ENCODE peak calls at places on chromosomes 6 and 20, in seven cellular contexts. One of them, this sample, is unnamed.

GRCh38 chr20:62052336-62052841 is 13.3 kb downstream of the TAF4 start:
- DNase-seq in stomach: no peak
- DNase-seq in neural progenitor cell: no peak
- DNase-seq in heart left ventricle: no peak
- DNase-seq in RWPE2: peak
- DNase-seq in epithelial cell of esophagus: no peak
- DNase-seq in B cell: no peak
- DNase-seq in this sample: no peak

GRCh38 chr20:45833030-45833882 is at the start of gene SNX21:
- DNase-seq in heart left ventricle: peak
- DNase-seq in neural progenitor cell: peak
- DNase-seq in stomach: peak
- DNase-seq in epithelial cell of esophagus: peak
- DNase-seq in RWPE2: peak
- DNase-seq in B cell: no peak
- DNase-seq in this sample: peak

GRCh38 chr20:49505518-49505917 is 23.1 kb upstream of the KCNB1 start:
- DNase-seq in stomach: no peak
- DNase-seq in epithelial cell of esophagus: no peak
- DNase-seq in neural progenitor cell: peak
- DNase-seq in RWPE2: peak
- DNase-seq in heart left ventricle: peak
- DNase-seq in B cell: no peak
- DNase-seq in this sample: peak

GRCh38 chr6:81752969-81753708 is 658 bp upstream of the TENT5A start:
- DNase-seq in epithelial cell of esophagus: peak
- DNase-seq in B cell: peak
- DNase-seq in heart left ventricle: peak
- DNase-seq in neural progenitor cell: peak
- DNase-seq in stomach: peak
- DNase-seq in RWPE2: peak
- DNase-seq in this sample: peak

GRCh38 chr20:54284928-54285704 is 77.2 kb downstream of the PFDN4 start:
- DNase-seq in stomach: no peak
- DNase-seq in RWPE2: no peak
- DNase-seq in heart left ventricle: no peak
- DNase-seq in B cell: no peak
- DNase-seq in epithelial cell of esophagus: peak
- DNase-seq in neural progenitor cell: no peak
- DNase-seq in this sample: no peak

GRCh38 chr6:5851261-5851757 is 155.4 kb downstream of the NRN1 start:
- DNase-seq in RWPE2: no peak
- DNase-seq in neural progenitor cell: peak
- DNase-seq in B cell: no peak
- DNase-seq in epithelial cell of esophagus: peak
- DNase-seq in stomach: peak
- DNase-seq in heart left ventricle: peak
- DNase-seq in this sample: no peak

GRCh38 chr6:82247634-82248232 is at the start of gene IBTK:
- DNase-seq in RWPE2: peak
- DNase-seq in stomach: peak
- DNase-seq in B cell: peak
- DNase-seq in heart left ventricle: peak
- DNase-seq in neural progenitor cell: peak
- DNase-seq in epithelial cell of esophagus: peak
- DNase-seq in this sample: peak

GRCh38 chr6:24910850-24911712 is 24.7 kb downstream of the RIPOR2 start:
- DNase-seq in neural progenitor cell: peak
- DNase-seq in RWPE2: no peak
- DNase-seq in heart left ventricle: peak
- DNase-seq in B cell: peak
- DNase-seq in epithelial cell of esophagus: peak
- DNase-seq in stomach: peak
- DNase-seq in this sample: peak

GRCh38 chr6:40395066-40395697 is 192.0 kb downstream of the LRFN2 start:
- DNase-seq in B cell: peak
- DNase-seq in RWPE2: no peak
- DNase-seq in epithelial cell of esophagus: peak
- DNase-seq in neural progenitor cell: no peak
- DNase-seq in stomach: peak
- DNase-seq in heart left ventricle: no peak
- DNase-seq in this sample: no peak

GRCh38 chr6:112370946-112371345 is 23.8 kb downstream of the RFPL4B start:
- DNase-seq in epithelial cell of esophagus: no peak
- DNase-seq in stomach: no peak
- DNase-seq in neural progenitor cell: no peak
- DNase-seq in B cell: no peak
- DNase-seq in heart left ventricle: no peak
- DNase-seq in RWPE2: no peak
- DNase-seq in this sample: no peak

GRCh38 chr6:113756290-113756665 is 100.9 kb upstream of the MARCKS start:
- DNase-seq in epithelial cell of esophagus: peak
- DNase-seq in neural progenitor cell: no peak
- DNase-seq in B cell: no peak
- DNase-seq in stomach: no peak
- DNase-seq in heart left ventricle: no peak
- DNase-seq in RWPE2: no peak
- DNase-seq in this sample: no peak

GRCh38 chr20:64254156-64254555 is 1.4 kb upstream of the PCMTD2 start:
- DNase-seq in RWPE2: no peak
- DNase-seq in epithelial cell of esophagus: no peak
- DNase-seq in heart left ventricle: no peak
- DNase-seq in B cell: no peak
- DNase-seq in neural progenitor cell: no peak
- DNase-seq in stomach: no peak
- DNase-seq in this sample: no peak

GRCh38 chr6:150142657-150143501 is at the start of gene PPP1R14C:
- DNase-seq in neural progenitor cell: peak
- DNase-seq in stomach: no peak
- DNase-seq in heart left ventricle: peak
- DNase-seq in RWPE2: peak
- DNase-seq in epithelial cell of esophagus: peak
- DNase-seq in B cell: no peak
- DNase-seq in this sample: no peak

GRCh38 chr6:121849477-121849876 is 414.0 kb downstream of the GJA1 start:
- DNase-seq in RWPE2: no peak
- DNase-seq in B cell: no peak
- DNase-seq in heart left ventricle: peak
- DNase-seq in stomach: peak
- DNase-seq in epithelial cell of esophagus: peak
- DNase-seq in neural progenitor cell: peak
- DNase-seq in this sample: no peak

GRCh38 chr20:11090751-11091150 is 417.0 kb upstream of the JAG1 start:
- DNase-seq in neural progenitor cell: no peak
- DNase-seq in RWPE2: no peak
- DNase-seq in heart left ventricle: no peak
- DNase-seq in stomach: no peak
- DNase-seq in B cell: no peak
- DNase-seq in epithelial cell of esophagus: no peak
- DNase-seq in this sample: no peak

GRCh38 chr6:148144917-148145521 is 197.6 kb upstream of the SASH1 start:
- DNase-seq in RWPE2: no peak
- DNase-seq in B cell: no peak
- DNase-seq in stomach: peak
- DNase-seq in epithelial cell of esophagus: peak
- DNase-seq in neural progenitor cell: peak
- DNase-seq in heart left ventricle: peak
- DNase-seq in this sample: peak

GRCh38 chr6:168127384-168127868 is 48.4 kb upstream of the FRMD1 start:
- DNase-seq in epithelial cell of esophagus: no peak
- DNase-seq in heart left ventricle: no peak
- DNase-seq in neural progenitor cell: no peak
- DNase-seq in stomach: no peak
- DNase-seq in RWPE2: no peak
- DNase-seq in B cell: no peak
- DNase-seq in this sample: no peak

GRCh38 chr6:45741437-45742166 is 274.1 kb downstream of the CLIC5 start:
- DNase-seq in B cell: no peak
- DNase-seq in heart left ventricle: no peak
- DNase-seq in RWPE2: no peak
- DNase-seq in epithelial cell of esophagus: no peak
- DNase-seq in neural progenitor cell: no peak
- DNase-seq in stomach: peak
- DNase-seq in this sample: no peak

GRCh38 chr6:149513915-149514314 is 29.1 kb upstream of the ZC3H12D start:
- DNase-seq in neural progenitor cell: no peak
- DNase-seq in B cell: no peak
- DNase-seq in RWPE2: no peak
- DNase-seq in stomach: no peak
- DNase-seq in epithelial cell of esophagus: no peak
- DNase-seq in heart left ventricle: no peak
- DNase-seq in this sample: no peak

GRCh38 chr6:162962093-162962492 is 234.3 kb downstream of the PACRG start:
- DNase-seq in epithelial cell of esophagus: peak
- DNase-seq in B cell: no peak
- DNase-seq in stomach: no peak
- DNase-seq in RWPE2: no peak
- DNase-seq in neural progenitor cell: no peak
- DNase-seq in heart left ventricle: no peak
- DNase-seq in this sample: no peak

GRCh38 chr6:90080876-90081464 is 186.7 kb downstream of the GJA10 start:
- DNase-seq in neural progenitor cell: no peak
- DNase-seq in heart left ventricle: no peak
- DNase-seq in B cell: peak
- DNase-seq in epithelial cell of esophagus: no peak
- DNase-seq in RWPE2: no peak
- DNase-seq in stomach: no peak
- DNase-seq in this sample: no peak

DNA sequence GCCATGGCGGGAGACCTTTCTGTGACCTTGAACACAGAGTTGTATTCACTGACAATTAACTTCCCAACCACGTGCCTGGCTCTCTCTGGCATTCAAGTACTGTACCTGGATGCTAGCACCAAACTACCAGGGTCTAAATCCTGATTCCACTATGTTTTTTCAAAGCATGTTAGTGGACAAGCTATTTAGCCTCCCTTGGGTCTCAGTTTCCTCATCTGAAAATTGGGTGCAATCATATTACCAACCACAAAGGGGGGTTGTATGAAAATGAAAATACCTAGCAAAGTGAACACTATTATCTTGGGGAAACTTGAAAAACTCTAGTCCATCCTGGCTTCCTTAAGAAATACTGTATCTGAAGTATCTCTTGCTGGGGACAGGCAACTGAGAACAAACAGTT is 308.7 kb upstream of the SGK1 start:
- DNase-seq in RWPE2: no peak
- DNase-seq in stomach: no peak
- DNase-seq in epithelial cell of esophagus: no peak
- DNase-seq in B cell: no peak
- DNase-seq in neural progenitor cell: no peak
- DNase-seq in heart left ventricle: no peak
- DNase-seq in this sample: no peak
- TF ChIP-seq CTCF in RWPE2: no peak
- TF ChIP-seq CTCF in stomach: no peak
- TF ChIP-seq CTCF in epithelial cell of esophagus: no peak
- TF ChIP-seq CTCF in B cell: no peak
- TF ChIP-seq CTCF in neural progenitor cell: no peak
- TF ChIP-seq CTCF in heart left ventricle: no peak
- TF ChIP-seq CTCF in this sample: no peak

GRCh38 chr6:125745281-125746018 is 4.0 kb upstream of the HEY2 start:
- DNase-seq in stomach: no peak
- DNase-seq in epithelial cell of esophagus: no peak
- DNase-seq in heart left ventricle: no peak
- DNase-seq in RWPE2: no peak
- DNase-seq in B cell: no peak
- DNase-seq in neural progenitor cell: peak
- DNase-seq in this sample: no peak
- TF ChIP-seq CTCF in stomach: no peak
- TF ChIP-seq CTCF in epithelial cell of esophagus: no peak
- TF ChIP-seq CTCF in heart left ventricle: no peak
- TF ChIP-seq CTCF in RWPE2: no peak
- TF ChIP-seq CTCF in B cell: no peak
- TF ChIP-seq CTCF in neural progenitor cell: no peak
- TF ChIP-seq CTCF in this sample: no peak

DNA sequence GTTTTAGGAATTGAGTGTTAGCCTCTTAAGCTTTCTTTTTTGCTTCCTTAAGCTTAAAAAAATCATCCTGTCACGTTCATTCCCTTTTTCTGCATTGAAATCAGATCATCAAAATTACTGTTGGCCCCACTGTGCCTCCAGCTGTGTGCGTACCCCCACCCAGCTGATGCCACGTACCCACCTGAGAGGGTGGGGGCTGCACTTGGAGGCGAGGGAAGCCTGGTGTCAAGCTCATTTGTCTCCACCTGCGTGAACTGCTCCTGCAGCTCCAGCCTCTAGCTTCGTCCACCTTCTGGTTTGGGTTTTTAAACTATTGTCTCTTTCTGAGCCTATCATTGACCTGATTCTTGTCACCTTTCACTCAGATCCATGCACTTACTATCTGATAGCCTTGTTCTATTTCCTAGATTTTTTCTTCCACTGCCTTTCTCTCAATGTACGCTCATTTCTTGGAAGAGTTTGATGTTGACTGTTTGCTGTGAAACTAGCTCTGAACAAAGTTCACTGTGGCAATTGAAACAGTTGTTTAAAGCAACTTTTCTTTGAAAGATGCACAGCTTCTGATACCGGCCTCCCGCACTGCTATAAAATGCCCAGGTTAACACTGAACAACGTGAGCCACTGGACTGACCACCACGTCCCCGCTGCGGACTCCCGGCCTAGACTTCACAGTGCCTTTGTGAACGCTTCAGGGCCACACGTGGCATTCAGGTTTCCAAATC is 30.0 kb upstream of the IRF4 start:
- DNase-seq in epithelial cell of esophagus: no peak
- DNase-seq in stomach: no peak
- DNase-seq in heart left ventricle: no peak
- DNase-seq in B cell: no peak
- DNase-seq in neural progenitor cell: no peak
- DNase-seq in RWPE2: no peak
- DNase-seq in this sample: no peak
- TF ChIP-seq CTCF in epithelial cell of esophagus: no peak
- TF ChIP-seq CTCF in stomach: no peak
- TF ChIP-seq CTCF in heart left ventricle: no peak
- TF ChIP-seq CTCF in B cell: no peak
- TF ChIP-seq CTCF in neural progenitor cell: no peak
- TF ChIP-seq CTCF in RWPE2: no peak
- TF ChIP-seq CTCF in this sample: no peak

GRCh38 chr6:38776515-38776914 is 61.4 kb downstream of the DNAH8 start:
- DNase-seq in RWPE2: no peak
- DNase-seq in neural progenitor cell: no peak
- DNase-seq in heart left ventricle: no peak
- DNase-seq in B cell: no peak
- DNase-seq in epithelial cell of esophagus: peak
- DNase-seq in stomach: no peak
- DNase-seq in this sample: no peak

GRCh38 chr6:38775870-38776269 is 60.8 kb downstream of the DNAH8 start:
- DNase-seq in stomach: no peak
- DNase-seq in heart left ventricle: no peak
- DNase-seq in B cell: no peak
- DNase-seq in neural progenitor cell: no peak
- DNase-seq in RWPE2: no peak
- DNase-seq in epithelial cell of esophagus: no peak
- DNase-seq in this sample: no peak

GRCh38 chr6:38771111-38771694 is 56.1 kb downstream of the DNAH8 start:
- DNase-seq in B cell: no peak
- DNase-seq in RWPE2: no peak
- DNase-seq in neural progenitor cell: no peak
- DNase-seq in epithelial cell of esophagus: peak
- DNase-seq in heart left ventricle: no peak
- DNase-seq in stomach: no peak
- DNase-seq in this sample: no peak

GRCh38 chr6:38774933-38775707 is 60.0 kb downstream of the DNAH8 start:
- DNase-seq in epithelial cell of esophagus: no peak
- DNase-seq in heart left ventricle: no peak
- DNase-seq in RWPE2: no peak
- DNase-seq in B cell: no peak
- DNase-seq in neural progenitor cell: no peak
- DNase-seq in stomach: no peak
- DNase-seq in this sample: no peak

GRCh38 chr6:38773338-38773737 is 58.2 kb downstream of the DNAH8 start:
- DNase-seq in heart left ventricle: no peak
- DNase-seq in B cell: no peak
- DNase-seq in epithelial cell of esophagus: peak
- DNase-seq in neural progenitor cell: peak
- DNase-seq in RWPE2: no peak
- DNase-seq in stomach: no peak
- DNase-seq in this sample: no peak
- TF ChIP-seq CTCF in heart left ventricle: no peak
- TF ChIP-seq CTCF in B cell: peak
- TF ChIP-seq CTCF in epithelial cell of esophagus: peak
- TF ChIP-seq CTCF in neural progenitor cell: peak
- TF ChIP-seq CTCF in RWPE2: peak
- TF ChIP-seq CTCF in stomach: no peak
- TF ChIP-seq CTCF in this sample: peak